ENCODE peak calls at places on chromosome 20, in eight cellular contexts. C, W, M, X, Z, S, Q and V are unnamed samples. For H3K36me3 and H3K27me3, the result is how much of the 10 kb centered on the place peaks cover.

GRCh38 chr20:49641683-49642649 is 71.7 kb downstream of the B4GALT5 start:
- DNase-seq in M (no peak), S (no peak), Q (no peak), Z (peak), X (no peak), C (peak), W (no peak), V (no peak)

GRCh38 chr20:32261644-32262043 is 15.8 kb upstream of the KIF3B start:
- DNase-seq in Z (no peak), M (no peak), Q (no peak), X (no peak), C (no peak), W (no peak), S (no peak), V (no peak)

GRCh38 chr20:52410182-52410647 is 218.6 kb upstream of the ZFP64 start:
- DNase-seq in X (no peak), S (no peak), W (no peak), Q (no peak), M (no peak), C (peak), Z (no peak), V (no peak)

GRCh38 chr20:52402514-52402913 is 210.9 kb upstream of the ZFP64 start:
- DNase-seq in Q (no peak), C (no peak), X (no peak), S (no peak), W (no peak), Z (no peak), M (no peak), V (no peak)

GRCh38 chr20:48892849-48893352 is 28.6 kb upstream of the ARFGEF2 start:
- DNase-seq in Q (no peak), M (no peak), C (no peak), S (no peak), Z (no peak), W (no peak), X (no peak), V (no peak)

GRCh38 chr20:25284131-25284601 is 36.3 kb downstream of the PYGB start:
- DNase-seq in M (no peak), S (no peak), X (no peak), Z (no peak), C (no peak), Q (no peak), W (no peak), V (peak)

GRCh38 chr20:667351-668034 is 8.1 kb downstream of the SCRT2 start:
- DNase-seq in C (peak), S (peak), Z (peak), X (peak), M (peak), Q (no peak), W (peak), V (peak)

GRCh38 chr20:49586967-49587587 is 19.1 kb upstream of the PTGIS start:
- DNase-seq in Z (no peak), W (no peak), C (peak), X (peak), M (no peak), S (no peak), Q (no peak), V (no peak)

GRCh38 chr20:64077876-64078551 is 1.3 kb downstream of the RGS19 start:
- DNase-seq in Q (no peak), C (no peak), Z (no peak), M (no peak), W (peak), X (no peak), S (no peak), V (peak)

GRCh38 chr20:16241911-16242310 is 331.3 kb downstream of the KIF16B start:
- DNase-seq in W (no peak), M (peak), X (peak), S (peak), C (no peak), Z (peak), Q (no peak), V (no peak)

GRCh38 chr20:38573381-38573780 is 7.6 kb upstream of the ADIG start:
- DNase-seq in Q (no peak), C (no peak), W (no peak), Z (no peak), S (no peak), X (no peak), M (no peak), V (no peak)

GRCh38 chr20:1718604-1719384 is 61.2 kb upstream of the SIRPG start:
- DNase-seq in Q (no peak), Z (no peak), X (peak), C (peak), M (peak), W (no peak), S (peak), V (no peak)

GRCh38 chr20:23125159-23125558 is 39.0 kb upstream of the CD93 start:
- DNase-seq in Z (no peak), C (no peak), W (no peak), S (no peak), X (no peak), Q (no peak), M (no peak), V (no peak)

GRCh38 chr20:29741894-29742698 is 1515.4 kb upstream of the DEFB115 start:
- DNase-seq in S (no peak), M (no peak), Z (no peak), Q (no peak), W (no peak), X (no peak), C (no peak), V (no peak)

GRCh38 chr20:49179368-49180277 is 8.5 kb downstream of the STAU1 start:
- DNase-seq in Q (no peak), W (no peak), X (no peak), C (no peak), S (peak), Z (no peak), M (peak), V (no peak)

GRCh38 chr20:2956480-2956879 is 83.2 kb downstream of the PTPRA start:
- DNase-seq in W (no peak), M (no peak), Z (no peak), Q (no peak), S (no peak), X (no peak), C (no peak), V (no peak)

GRCh38 chr20:10125757-10126156 is 91.0 kb downstream of the ANKEF1 start:
- DNase-seq in S (no peak), Z (no peak), C (peak), Q (no peak), W (no peak), M (peak), X (no peak), V (no peak)

GRCh38 chr20:57693002-57693582 is 16.7 kb downstream of the PMEPA1 start:
- DNase-seq in C (no peak), Q (no peak), S (peak), Z (no peak), M (peak), X (no peak), W (peak), V (no peak)

GRCh38 chr20:48776306-48776705 is 51.5 kb downstream of the PREX1 start:
- DNase-seq in Z (no peak), Q (no peak), S (no peak), X (peak), W (no peak), M (no peak), C (peak), V (peak)

GRCh38 chr20:10671850-10672578 is 1.8 kb downstream of the JAG1 start:
- DNase-seq in Q (no peak), W (peak), X (no peak), Z (peak), M (peak), S (no peak), C (peak), V (peak)

GRCh38 chr20:584375-585301 is 25.5 kb downstream of the TCF15 start:
- DNase-seq in X (no peak), S (peak), Q (no peak), C (no peak), Z (no peak), W (no peak), M (peak), V (no peak)

GRCh38 chr20:53672484-53673129 is 79.0 kb upstream of the ZNF217 start:
- DNase-seq in W (no peak), Q (no peak), X (no peak), C (peak), S (peak), M (peak), Z (no peak), V (no peak)

GRCh38 chr20:1712634-1713625 is 55.4 kb upstream of the SIRPG start:
- DNase-seq in Z (no peak), S (peak), X (no peak), M (no peak), W (no peak), Q (no peak), C (no peak), V (no peak)

GRCh38 chr20:56795492-56795891 is 166.4 kb downstream of the TFAP2C start:
- DNase-seq in S (no peak), X (no peak), M (no peak), C (no peak), Q (no peak), W (no peak), Z (no peak), V (no peak)

GRCh38 chr20:50207026-50207425 is 16.4 kb downstream of the CEBPB start:
- DNase-seq in X (no peak), C (no peak), W (no peak), Z (no peak), S (no peak), Q (no peak), M (no peak), V (no peak)

GRCh38 chr20:10594286-10594868 is 79.4 kb downstream of the JAG1 start:
- DNase-seq in Z (no peak), W (no peak), C (no peak), M (peak), X (peak), S (peak), Q (no peak), V (no peak)

GRCh38 chr20:46572181-46572580 is 21.7 kb upstream of the OCSTAMP start:
- DNase-seq in S (no peak), C (no peak), Z (peak), W (no peak), X (no peak), M (no peak), Q (no peak), V (no peak)

GRCh38 chr20:24942679-24943078 is 6.4 kb upstream of the CST7 start:
- DNase-seq in S (no peak), X (no peak), Q (no peak), Z (no peak), M (no peak), C (no peak), W (no peak), V (peak)

GRCh38 chr20:49052334-49052733 is 6.2 kb downstream of the CSE1L start:
- DNase-seq in S (no peak), M (no peak), Z (no peak), X (peak), W (no peak), Q (no peak), C (peak), V (no peak)

GRCh38 chr20:5887386-5887785 is 62.9 kb downstream of the TRMT6 start:
- DNase-seq in Q (no peak), C (no peak), W (no peak), M (no peak), Z (no peak), X (no peak), S (no peak), V (no peak)

GRCh38 chr20:43459022-43459942 is 1.6 kb downstream of the SRSF6 start:
- DNase-seq in Z (peak), M (no peak), X (peak), W (no peak), S (peak), Q (no peak), C (peak), V (no peak)

GRCh38 chr20:33672426-33673114 is 1.7 kb downstream of the NECAB3 start:
- DNase-seq in W (peak), S (no peak), Z (no peak), X (no peak), C (no peak), M (no peak), Q (no peak), V (no peak)

GRCh38 chr20:50193169-50193850 is 2.7 kb downstream of the CEBPB start:
- DNase-seq in Q (no peak), X (no peak), C (peak), Z (no peak), W (peak), M (peak), S (no peak), V (no peak)

GRCh38 chr20:56211051-56211450 is 37.5 kb upstream of the MC3R start:
- DNase-seq in Z (no peak), Q (no peak), M (no peak), X (no peak), C (no peak), S (no peak), W (no peak), V (no peak)

DNA sequence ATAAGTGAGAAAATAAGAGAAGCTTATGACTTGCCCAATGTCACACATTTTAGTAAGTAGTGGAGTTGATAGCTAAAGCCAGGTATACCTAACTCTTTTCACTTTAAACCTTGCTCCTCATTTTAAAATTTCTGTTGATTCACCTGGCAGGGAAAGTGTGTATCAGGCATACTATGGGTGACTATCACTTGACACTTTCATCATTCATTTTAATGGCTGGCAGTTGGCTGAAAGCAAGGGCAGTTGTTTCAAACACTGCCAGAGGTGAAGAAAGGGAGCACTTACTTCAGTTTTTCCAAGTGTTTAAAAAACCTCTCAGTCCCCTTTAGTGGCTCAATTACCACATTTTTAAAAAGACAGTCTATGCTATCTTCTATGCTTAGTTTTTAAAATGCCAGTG is 78.2 kb upstream of the EMILIN3 start:
- DNase-seq in C (no peak), S (no peak), Q (no peak), X (no peak), Z (no peak), M (no peak), W (no peak), V (no peak)
- H3K36me3 ChIP-seq in C (under half), S (under half), Q (half or more), X (under half), Z (under half), M (under half), W (under half), V (half or more)

GRCh38 chr20:58778774-58779173 is 71.9 kb downstream of the GNAS-AS1 start:
- DNase-seq in S (no peak), X (no peak), C (no peak), Z (no peak), Q (no peak), M (no peak), W (no peak), V (no peak)
- H3K27me3 ChIP-seq in S (under half), X (under half), C (half or more), Z (under half), Q (under half), M (half or more), W (under half), V (under half)

GRCh38 chr20:37301120-37301519 is 11.7 kb downstream of the MANBAL start:
- DNase-seq in M (no peak), S (no peak), X (no peak), Q (no peak), Z (no peak), W (no peak), C (no peak), V (no peak)

GRCh38 chr20:37305839-37306238 is 16.4 kb downstream of the MANBAL start:
- DNase-seq in C (no peak), X (no peak), S (no peak), W (no peak), Q (no peak), Z (no peak), M (no peak), V (no peak)

GRCh38 chr20:37303637-37304036 is 14.2 kb downstream of the MANBAL start:
- DNase-seq in M (no peak), S (no peak), X (no peak), Q (no peak), Z (no peak), W (no peak), C (no peak), V (no peak)

GRCh38 chr20:37305079-37305478 is 15.6 kb downstream of the MANBAL start:
- DNase-seq in Q (no peak), S (no peak), W (no peak), Z (no peak), X (no peak), M (no peak), C (no peak), V (no peak)

GRCh38 chr20:37302981-37303380 is 13.5 kb downstream of the MANBAL start:
- DNase-seq in W (no peak), C (no peak), Z (no peak), S (no peak), Q (no peak), X (no peak), M (no peak), V (no peak)
- H3K36me3 ChIP-seq in W (under half), C (under half), Z (under half), S (under half), Q (half or more), X (under half), M (under half), V (under half)

DNA sequence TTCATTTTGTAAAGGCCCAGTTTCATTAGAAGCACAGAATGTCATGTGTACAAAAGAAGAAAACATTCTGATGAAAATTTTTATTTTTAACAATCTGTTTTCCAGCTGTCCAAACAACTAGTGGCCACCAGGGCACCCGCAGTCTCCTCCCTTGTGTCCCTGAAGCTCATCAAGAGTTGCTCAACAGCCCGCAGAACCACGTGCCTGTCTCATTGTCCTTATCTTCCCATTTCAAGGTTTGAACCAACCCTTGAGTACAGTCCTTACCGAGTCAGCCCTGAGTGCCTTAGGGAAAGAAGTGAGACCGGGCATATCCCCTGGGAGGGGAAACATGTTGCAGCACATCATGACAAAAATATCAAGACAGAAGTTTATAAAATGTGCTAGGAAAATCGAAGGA is 15.9 kb upstream of the ZNF133 start:
- DNase-seq in Q (no peak), Z (no peak), M (peak), X (peak), C (no peak), W (no peak), S (peak), V (no peak)
- H3K27me3 ChIP-seq in Q (under half), Z (under half), M (under half), X (under half), C (under half), W (under half), S (under half), V (half or more)

DNA sequence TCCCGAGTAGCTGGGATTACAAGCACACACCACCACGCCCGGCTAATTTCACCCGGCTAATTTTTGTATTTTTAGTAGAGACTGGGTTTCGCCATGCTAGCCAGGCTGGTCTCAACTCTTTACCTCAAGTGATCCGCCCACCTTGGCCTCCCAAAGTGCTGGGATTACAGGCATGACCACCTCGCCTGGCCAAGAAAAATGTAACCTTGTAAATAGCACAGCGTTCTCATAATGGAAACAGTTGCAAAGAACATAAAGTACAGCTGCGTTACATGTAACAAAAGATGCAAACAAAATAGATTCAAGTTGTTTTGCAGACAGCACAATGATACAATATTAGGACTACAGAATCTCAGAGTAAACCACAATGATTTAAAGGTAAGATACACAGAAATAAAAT is 14.6 kb downstream of the TLDC2 start:
- DNase-seq in M (no peak), X (no peak), C (no peak), Q (no peak), S (no peak), Z (peak), W (no peak), V (no peak)
- H3K36me3 ChIP-seq in M (under half), X (under half), C (under half), Q (under half), S (under half), Z (under half), W (under half), V (half or more)

DNA sequence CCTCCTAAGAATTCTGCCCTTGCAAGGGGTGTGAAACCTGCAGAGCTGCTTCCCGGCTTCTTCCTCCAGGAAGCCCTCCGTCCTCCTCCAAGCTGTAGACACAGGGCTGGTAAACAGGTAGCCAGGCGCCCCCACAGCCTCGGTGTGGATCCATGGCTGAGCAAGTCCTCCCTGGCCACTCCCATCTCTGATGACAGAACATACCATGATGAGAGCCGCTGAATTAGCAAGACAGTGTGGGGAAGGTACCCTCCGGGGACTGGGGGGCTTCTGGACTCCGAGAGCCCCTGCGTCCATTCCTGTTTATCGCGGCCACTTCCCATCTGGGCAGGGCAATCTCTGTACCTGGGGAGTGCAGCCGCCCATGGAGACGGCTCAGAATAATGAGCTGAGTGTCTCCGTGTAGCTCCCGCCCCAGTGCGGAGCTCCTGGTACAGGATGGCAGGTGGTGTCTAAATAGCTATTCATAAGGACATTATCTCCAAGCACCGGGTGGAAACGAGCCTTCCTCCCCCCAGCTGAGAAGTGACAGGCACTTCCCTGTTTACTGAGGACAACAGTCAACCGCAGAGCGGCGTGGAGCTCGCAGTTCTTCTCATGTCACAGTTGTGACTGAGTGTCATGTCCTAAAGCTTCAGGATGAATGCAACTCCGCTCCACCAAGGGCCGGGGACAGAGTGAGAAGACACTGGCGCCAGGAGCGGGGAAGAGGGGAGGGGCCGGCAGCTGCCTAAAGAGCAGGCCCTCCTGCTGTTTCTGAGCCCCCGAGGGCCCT is 22.7 kb upstream of the NTSR1 start:
- DNase-seq in C (no peak), S (no peak), X (no peak), M (peak), W (peak), Z (peak), Q (no peak), V (peak)
- H3K27me3 ChIP-seq in C (under half), S (under half), X (under half), M (under half), W (under half), Z (under half), Q (under half), V (under half)

DNA sequence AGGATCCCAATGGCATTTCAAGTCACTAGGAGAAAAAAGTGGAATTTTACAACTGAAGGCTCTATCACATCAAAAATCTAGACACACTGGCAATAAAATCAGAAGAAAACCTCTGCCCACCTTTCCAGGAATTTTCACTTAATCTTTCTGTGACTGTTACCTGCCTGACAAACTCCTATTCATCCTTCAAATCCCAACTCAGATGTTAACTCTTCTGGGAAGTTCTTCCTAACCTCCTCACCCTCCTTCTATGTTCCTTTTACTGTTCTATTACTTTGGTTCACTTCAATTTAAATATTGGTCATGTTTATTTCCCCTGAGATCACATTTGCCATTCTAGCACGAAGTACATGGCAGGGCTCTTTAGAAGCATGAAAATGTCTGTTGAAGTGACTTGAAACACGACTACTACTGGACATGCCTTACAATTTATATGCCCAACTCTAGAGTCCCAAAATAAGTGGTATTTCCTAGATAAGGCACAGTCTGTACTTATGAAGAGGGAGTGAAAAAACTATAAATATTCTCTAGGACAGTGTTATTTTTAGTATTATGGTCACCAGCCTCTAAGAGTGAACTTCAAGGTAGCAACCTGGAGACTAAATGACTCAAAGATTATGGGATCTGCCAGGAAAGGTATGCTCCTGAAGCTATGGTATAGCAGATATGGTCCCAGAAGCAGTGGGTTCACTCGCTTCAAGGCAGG is 17.1 kb downstream of the CHD6 start:
- DNase-seq in Q (no peak), C (no peak), S (no peak), M (no peak), W (no peak), X (no peak), Z (no peak), V (no peak)
- H3K36me3 ChIP-seq in Q (under half), C (under half), S (under half), M (under half), W (under half), X (under half), Z (under half), V (under half)

GRCh38 chr20:62581308-62581707 is 61.0 kb upstream of the SLCO4A1 start:
- DNase-seq in S (no peak), Z (no peak), W (no peak), M (no peak), Q (no peak), X (no peak), C (no peak), V (no peak)
- H3K27me3 ChIP-seq in S (under half), Z (under half), W (under half), M (half or more), Q (under half), X (under half), C (half or more), V (under half)